ENCODE peak calls at places on chromosomes 1 and 21, in four cellular contexts. N is gastrocnemius medialis, S is heart left ventricle, H is K562. R is an unnamed sample.

GRCh38 chr1:207972350-207972749 is 61.4 kb upstream of the CD34 start:
- DNase-seq in N (no peak), S (no peak), H (no peak), R (no peak)

GRCh38 chr1:152461544-152461943 is 47.5 kb upstream of the CRNN start:
- DNase-seq in N (no peak), S (peak; percentile 33), H (peak; percentile 28), R (peak; percentile 23)

GRCh38 chr1:18233176-18233864 is 125.7 kb downstream of the IGSF21 start:
- DNase-seq in N (no peak), S (no peak), H (no peak), R (no peak)

GRCh38 chr1:54548389-54549044 is 489 bp downstream of the ACOT11 start:
- DNase-seq in N (no peak), S (no peak), H (peak; percentile 7), R (no peak)

GRCh38 chr1:7912743-7913557 is 27.7 kb downstream of the TNFRSF9 start:
- DNase-seq in N (no peak), S (no peak), H (peak; percentile 31), R (no peak)

GRCh38 chr1:179079113-179079761 is 2.6 kb upstream of the TOR3A start:
- DNase-seq in N (peak; percentile 53), S (peak; percentile 38), H (peak; percentile 66), R (peak; percentile 62)

GRCh38 chr1:20087668-20088067 is 17.7 kb downstream of the PLA2G5 start:
- DNase-seq in N (no peak), S (no peak), H (peak; percentile 37), R (no peak)

GRCh38 chr1:43273708-43274107 is 3.9 kb downstream of the TMEM125 start:
- DNase-seq in N (no peak), S (peak; percentile 6), H (no peak), R (no peak)

GRCh38 chr21:36643374-36644250 is 55.3 kb upstream of the SIM2 start:
- DNase-seq in N (no peak), S (no peak), H (no peak), R (no peak)

GRCh38 chr1:113858418-113858817 is 13.1 kb downstream of the PTPN22 start:
- DNase-seq in N (no peak), S (no peak), H (no peak), R (no peak)

GRCh38 chr1:234924450-234925355 is 203.9 kb downstream of the TOMM20 start:
- DNase-seq in N (no peak), S (peak; percentile 12), H (no peak), R (no peak)

GRCh38 chr1:24018611-24019580 is 38.8 kb upstream of the SRSF10 start:
- DNase-seq in N (peak; percentile 94), S (peak; percentile 96), H (peak; percentile 77), R (peak; percentile 99)

GRCh38 chr1:201539561-201540404 is 856 bp downstream of the NAV1 start:
- DNase-seq in N (no peak), S (peak; percentile 72), H (peak; percentile 44), R (no peak)

GRCh38 chr21:44875341-44875740 is 1.9 kb upstream of the PTTG1IP start:
- DNase-seq in N (no peak), S (no peak), H (no peak), R (peak; percentile 40)

GRCh38 chr1:40381268-40382109 is 8.0 kb downstream of the SMAP2 start:
- DNase-seq in N (no peak), S (no peak), H (no peak), R (no peak)

GRCh38 chr1:40383095-40383487 is 9.6 kb downstream of the SMAP2 start:
- DNase-seq in N (no peak), S (no peak), H (peak; percentile 56), R (peak; percentile 35)

GRCh38 chr1:40380817-40381216 is 7.3 kb downstream of the SMAP2 start:
- DNase-seq in N (no peak), S (no peak), H (no peak), R (no peak)

GRCh38 chr1:40382601-40383000 is 9.1 kb downstream of the SMAP2 start:
- DNase-seq in N (no peak), S (no peak), H (no peak), R (no peak)

DNA sequence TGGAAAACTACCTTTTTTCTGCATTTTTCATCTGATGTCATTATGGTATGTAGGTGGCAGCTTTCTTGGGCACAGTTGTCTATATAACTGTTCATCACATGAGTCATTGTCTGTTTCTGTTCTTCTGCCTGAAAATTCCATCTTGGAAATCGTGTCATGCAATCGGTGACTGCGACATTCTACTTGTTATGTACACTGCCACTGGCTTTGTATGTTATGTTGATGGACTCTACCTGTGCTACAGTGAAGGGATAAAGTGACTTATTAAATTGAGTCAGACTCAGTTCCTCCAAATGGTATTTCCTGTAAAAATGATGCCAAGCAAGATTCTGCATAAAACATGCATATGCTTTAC is 8.6 kb downstream of the SMAP2 start:
- DNase-seq in N (no peak), S (no peak), H (no peak), R (no peak)
- H3K4me1 ChIP-seq in N (peaks cover 9% of the 10 kb centered on the region), S (peaks cover 50% of the 10 kb centered on the region), H (peaks cover 36% of the 10 kb centered on the region), R (peaks cover 26% of the 10 kb centered on the region)

GRCh38 chr21:25387665-25388064 is 219.6 kb downstream of the MRPL39 start:
- DNase-seq in N (no peak), S (no peak), H (no peak), R (no peak)
- TF ChIP-seq POLR2A in N (no peak), S (no peak), H (no peak), R (no peak)

DNA sequence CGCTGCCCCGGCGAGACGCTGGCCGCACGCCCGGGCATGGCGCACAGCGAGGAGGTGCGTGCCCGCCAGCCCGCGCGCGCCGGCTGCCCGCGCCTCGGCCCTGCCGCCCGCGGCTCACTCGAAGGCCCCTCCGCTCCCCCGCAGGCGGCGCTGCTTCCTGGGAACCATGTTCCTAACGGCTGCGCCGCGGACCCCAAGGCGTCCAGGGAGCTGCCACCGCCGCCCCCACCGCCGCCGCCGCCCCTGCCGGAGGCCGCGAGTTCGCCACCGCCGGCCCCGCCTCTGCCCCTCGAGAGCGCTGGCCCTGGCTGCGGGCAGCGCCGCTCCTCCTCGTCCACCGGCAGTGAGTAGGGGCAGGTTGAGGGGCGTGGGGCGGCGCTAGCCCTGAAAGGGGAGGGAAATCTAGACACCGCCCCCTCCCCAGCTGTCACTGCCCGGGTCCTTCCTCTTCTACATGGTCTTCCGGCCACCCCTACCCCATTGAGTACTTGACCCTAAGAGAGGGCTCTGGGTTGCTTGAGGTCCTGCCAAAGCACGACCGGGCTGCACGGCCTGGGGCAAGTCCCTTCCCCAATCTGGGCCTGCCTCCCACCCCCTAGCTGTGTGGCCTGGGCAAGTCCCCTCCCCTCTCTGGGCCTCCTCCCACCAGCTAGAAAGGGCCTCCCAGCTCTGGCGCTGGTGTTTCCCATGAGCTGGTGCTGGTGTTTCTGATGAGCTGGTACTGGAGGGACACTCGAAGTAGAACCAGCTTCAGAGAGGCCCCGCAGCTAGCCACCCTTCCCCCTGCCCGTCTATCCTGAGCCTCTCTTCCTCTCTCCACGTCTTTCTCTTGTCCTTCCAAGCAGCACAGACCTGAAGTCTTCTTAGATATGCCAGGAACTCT is 17.0 kb downstream of the TNFRSF25 start:
- DNase-seq in N (no peak), S (no peak), H (no peak), R (no peak)
- TF ChIP-seq CTCF in N (no peak), S (no peak), H (peak; percentile 44), R (no peak)

GRCh38 chr21:42227909-42228708 is 9.2 kb downstream of the ABCG1 start:
- DNase-seq in N (peak; percentile 99), S (peak; percentile 89), H (peak; percentile 68), R (peak; percentile 39)

GRCh38 chr21:42230636-42231035 is 11.7 kb downstream of the ABCG1 start:
- DNase-seq in N (peak; percentile 12), S (no peak), H (no peak), R (no peak)

GRCh38 chr21:42229676-42230075 is 10.7 kb downstream of the ABCG1 start:
- DNase-seq in N (no peak), S (no peak), H (no peak), R (no peak)

GRCh38 chr21:42231761-42232160 is 12.8 kb downstream of the ABCG1 start:
- DNase-seq in N (peak; percentile 17), S (no peak), H (no peak), R (no peak)

GRCh38 chr21:42228709-42229220 is 9.8 kb downstream of the ABCG1 start:
- DNase-seq in N (no peak), S (no peak), H (no peak), R (no peak)
- H3K4me1 ChIP-seq in N (peaks cover 59% of the 10 kb centered on the region), S (peaks cover 66% of the 10 kb centered on the region), H (no peaks in the 10 kb centered on the region), R (peaks cover 10% of the 10 kb centered on the region)

GRCh38 chr1:53092659-53093450 is 30.8 kb downstream of the PODN start:
- DNase-seq in N (no peak), S (no peak), H (no peak), R (no peak)

GRCh38 chr1:53091841-53092645 is 30.0 kb downstream of the PODN start:
- DNase-seq in N (no peak), S (peak; percentile 70), H (no peak), R (peak; percentile 17)

GRCh38 chr1:53088616-53089300 is 26.7 kb downstream of the PODN start:
- DNase-seq in N (no peak), S (no peak), H (no peak), R (no peak)

GRCh38 chr1:53089478-53090226 is 27.6 kb downstream of the PODN start:
- DNase-seq in N (no peak), S (no peak), H (no peak), R (no peak)

DNA sequence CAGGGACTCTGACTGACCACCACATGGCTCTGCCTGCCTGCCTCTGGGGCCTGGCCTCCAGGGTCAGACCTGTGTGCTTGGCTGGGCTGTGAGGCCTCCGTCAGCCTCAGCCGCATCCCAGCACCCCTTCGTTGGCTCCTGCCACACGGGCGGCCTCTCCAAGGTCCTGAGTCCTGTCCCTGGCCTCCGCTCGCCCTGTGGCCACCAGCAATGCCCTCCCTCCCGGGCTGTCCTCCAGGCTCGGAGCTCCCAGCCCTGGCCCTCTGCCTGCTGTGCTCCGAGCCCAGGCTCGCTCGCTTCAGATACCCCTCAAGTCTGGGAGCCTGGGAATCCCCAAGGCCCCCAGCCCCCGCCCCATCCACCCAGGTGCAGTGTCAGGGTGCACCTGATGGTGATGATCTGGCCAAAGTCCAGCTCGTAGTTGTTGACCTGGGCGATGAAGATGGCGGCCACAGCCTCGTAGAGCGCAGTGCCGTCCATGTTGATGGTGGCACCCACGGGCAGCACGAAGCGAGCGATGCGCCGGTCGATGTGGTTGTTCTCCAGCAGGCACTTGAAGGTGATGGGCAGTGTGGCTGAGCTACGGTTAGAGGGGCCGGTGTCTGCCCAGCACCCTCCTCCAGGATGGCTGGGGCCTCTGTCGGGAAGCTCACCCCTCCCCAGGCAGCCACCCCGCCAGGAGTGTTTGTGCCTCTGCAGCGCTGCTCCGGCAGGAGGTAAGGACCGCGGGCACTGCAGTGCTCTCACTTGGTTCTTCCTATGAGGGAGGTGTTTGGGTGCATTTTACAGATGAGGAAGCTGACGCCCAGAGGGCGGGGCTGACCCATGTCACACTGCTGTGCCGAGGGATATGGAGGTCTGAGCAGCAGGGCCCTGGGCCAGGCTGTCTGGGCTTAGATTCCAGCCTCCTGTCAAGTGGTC is 28.5 kb downstream of the PODN start:
- DNase-seq in N (peak; percentile 31), S (peak; percentile 42), H (no peak), R (no peak)
- TF ChIP-seq POLR2A in N (no peak), S (no peak), H (no peak), R (no peak)

DNA sequence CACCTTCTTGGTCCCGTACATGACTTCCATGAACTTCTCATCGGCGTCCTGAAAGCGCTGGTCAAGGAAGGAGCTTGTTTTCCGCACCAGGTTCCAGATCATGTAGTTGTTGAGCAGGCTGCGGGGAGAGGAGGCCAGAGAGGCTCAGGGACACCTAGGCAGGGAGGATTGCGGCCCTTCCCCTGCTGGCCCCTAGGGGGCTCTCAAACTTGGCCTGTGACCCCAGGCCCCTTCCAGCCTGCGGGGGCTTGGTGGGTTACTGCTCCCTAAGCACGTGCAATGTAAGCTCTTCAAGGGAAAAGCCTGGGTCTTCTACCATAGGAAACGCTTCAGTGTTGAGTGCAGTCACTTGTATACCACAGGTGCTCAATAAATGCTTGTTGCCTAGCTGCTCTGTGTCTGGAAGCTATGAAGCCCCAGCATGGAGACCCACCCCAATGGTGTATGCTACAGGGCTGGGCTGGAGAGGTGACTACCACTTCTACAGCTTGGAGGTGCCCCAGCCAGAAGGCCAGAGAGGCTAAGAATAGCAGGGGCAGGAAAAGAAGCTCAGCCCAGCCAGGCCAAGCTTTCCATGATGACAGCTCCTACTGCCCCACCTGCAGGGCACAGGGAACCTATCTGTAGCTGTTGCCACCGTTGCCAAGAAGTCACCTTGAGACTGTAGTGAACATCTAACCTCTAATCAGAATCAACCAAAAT is 45.1 kb downstream of the ECE1 start:
- DNase-seq in N (no peak), S (no peak), H (peak; percentile 53), R (no peak)
- TF ChIP-seq CTCF in N (no peak), S (no peak), H (peak; percentile 66), R (no peak)

R was measured in prostate gland.